ENCODE peak calls at places on chromosomes 7 and 10, in four cellular contexts. U is GM23338, J is fibroblast of villous mesenchyme, A is fibroblast of mammary gland. E is an unnamed sample.

GRCh38 chr10:11249134-11249533 is 231.5 kb downstream of the CELF2 start:
- DNase-seq in U (peak), J (no peak), A (no peak), E (no peak)

GRCh38 chr7:5396999-5397656 is 26.5 kb downstream of the TNRC18 start:
- DNase-seq in U (peak), J (peak), A (peak), E (peak)

GRCh38 chr10:126160971-126161630 is 227.2 kb downstream of the ADAM12 start:
- DNase-seq in U (peak), J (peak), A (peak), E (peak)

GRCh38 chr7:131284702-131285419 is 42.8 kb upstream of the MKLN1 start:
- DNase-seq in U (no peak), J (no peak), A (peak), E (peak)

GRCh38 chr10:95069286-95069685 is at the start of gene CYP2C8:
- DNase-seq in U (no peak), J (no peak), A (no peak), E (no peak)

GRCh38 chr10:108147346-108147745 is 982.8 kb upstream of the SORCS1 start:
- DNase-seq in U (no peak), J (no peak), A (no peak), E (peak)

GRCh38 chr7:158894825-158895224 is 38.5 kb downstream of the DYNC2I1 start:
- DNase-seq in U (no peak), J (no peak), A (no peak), E (no peak)

GRCh38 chr7:26101471-26102151 is 50.4 kb upstream of the NFE2L3 start:
- DNase-seq in U (peak), J (no peak), A (no peak), E (no peak)

GRCh38 chr7:44050121-44050914 is 5.8 kb downstream of the DBNL start:
- DNase-seq in U (no peak), J (no peak), A (no peak), E (no peak)

GRCh38 chr10:4790045-4790444 is 36.0 kb upstream of the AKR1E2 start:
- DNase-seq in U (no peak), J (no peak), A (no peak), E (no peak)

GRCh38 chr7:19215421-19215820 is 70.2 kb upstream of the FERD3L start:
- DNase-seq in U (peak), J (peak), A (peak), E (peak)

GRCh38 chr10:17730667-17731066 is 21.3 kb upstream of the TMEM236 start:
- DNase-seq in U (no peak), J (no peak), A (no peak), E (no peak)

GRCh38 chr10:8602821-8603220 is 548.3 kb downstream of the GATA3 start:
- DNase-seq in U (no peak), J (no peak), A (no peak), E (no peak)

GRCh38 chr10:101303087-101303753 is 50.7 kb upstream of the BTRC start:
- DNase-seq in U (no peak), J (no peak), A (no peak), E (no peak)

GRCh38 chr10:120702032-120702431 is 149.1 kb upstream of the WDR11 start:
- DNase-seq in U (no peak), J (no peak), A (no peak), E (no peak)

GRCh38 chr10:114499630-114500190 is 95.4 kb upstream of the AFAP1L2 start:
- DNase-seq in U (no peak), J (no peak), A (no peak), E (no peak)

GRCh38 chr7:114502454-114503254 is 88.0 kb downstream of the FOXP2 start:
- DNase-seq in U (no peak), J (peak), A (peak), E (peak)

GRCh38 chr10:7428673-7429350 is 18.0 kb upstream of the SFMBT2 start:
- DNase-seq in U (no peak), J (no peak), A (no peak), E (no peak)

GRCh38 chr7:24756545-24756988 is 697 bp downstream of the GSDME start:
- DNase-seq in U (no peak), J (no peak), A (no peak), E (no peak)

GRCh38 chr7:30799976-30800661 is 28.9 kb downstream of the MINDY4 start:
- DNase-seq in U (no peak), J (no peak), A (no peak), E (no peak)

GRCh38 chr7:39950473-39951155 is 558 bp downstream of the CDK13 start:
- DNase-seq in U (peak), J (peak), A (no peak), E (peak)

GRCh38 chr7:68409851-68410250 is 1188.4 kb upstream of the AUTS2 start:
- DNase-seq in U (peak), J (no peak), A (no peak), E (no peak)

GRCh38 chr10:25071227-25071626 is 54.8 kb downstream of the THNSL1 start:
- DNase-seq in U (no peak), J (no peak), A (no peak), E (no peak)

GRCh38 chr7:150399861-150400778 is 21.0 kb downstream of the ZNF775 start:
- DNase-seq in U (no peak), J (peak), A (peak), E (no peak)

DNA sequence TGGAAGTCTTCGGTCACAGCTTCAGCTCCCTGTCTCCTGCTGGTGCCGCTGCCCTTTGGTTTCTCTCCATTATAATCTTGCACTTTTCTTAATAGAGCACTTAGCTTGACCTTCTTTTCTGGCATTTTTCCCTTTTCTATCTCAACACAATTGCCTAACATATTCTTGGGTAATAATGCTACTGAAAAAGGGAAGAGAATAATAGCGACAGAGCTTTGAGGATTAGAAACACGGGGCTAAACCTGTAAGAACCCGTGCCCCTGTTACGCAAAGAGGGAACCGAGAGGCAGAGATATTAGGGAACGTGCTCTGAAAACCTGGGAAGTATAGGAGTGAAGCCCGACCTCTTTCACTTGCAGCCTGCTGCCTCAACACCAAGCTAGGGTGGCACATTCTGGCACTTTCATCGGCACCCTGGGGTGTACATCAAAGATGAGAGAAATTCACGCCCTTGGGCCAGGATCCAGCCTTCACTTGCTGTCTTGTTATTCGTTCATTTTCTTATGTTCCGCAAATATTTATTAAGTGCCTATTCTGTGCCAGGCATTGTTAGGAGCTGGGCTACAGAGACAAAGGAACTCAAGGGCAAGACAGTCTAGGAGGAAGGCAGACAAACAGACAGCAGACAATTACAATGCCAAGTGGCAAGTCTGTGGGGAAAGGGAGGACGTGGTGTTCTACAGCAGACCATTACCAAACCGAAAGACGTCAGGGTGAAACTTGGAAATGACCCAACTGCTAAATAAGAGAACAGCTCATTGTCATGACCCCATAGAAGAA is 33.0 kb upstream of the GALNTL5 start:
- DNase-seq in U (no peak), J (peak), A (peak), E (no peak)
- H3K4me3 ChIP-seq in U (no peak), J (no peak), A (no peak), E (no peak)

GRCh38 chr10:118734477-118734876 is 20.3 kb downstream of the CACUL1 start:
- DNase-seq in U (no peak), J (peak), A (no peak), E (peak)
- TF ChIP-seq CTCF in U (peak), J (peak), A (peak), E (peak)

DNA sequence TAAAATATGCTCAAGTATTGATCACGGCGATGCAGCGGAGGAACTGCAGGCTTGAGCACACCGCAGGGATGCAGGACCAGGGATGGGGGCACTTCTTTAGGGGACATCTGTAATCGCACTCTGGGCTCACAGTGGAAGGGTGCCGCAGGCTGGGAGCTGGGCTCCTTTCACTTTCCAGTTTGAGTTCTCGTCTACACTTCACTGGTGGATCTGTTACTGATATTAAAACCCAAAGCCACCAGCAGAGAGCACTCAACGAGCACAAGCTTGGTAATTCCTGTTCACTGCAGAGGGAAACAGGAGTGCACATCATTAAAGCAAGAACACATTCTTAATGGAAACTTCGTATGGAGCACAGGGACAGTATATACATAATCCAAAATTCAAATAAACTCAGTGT is 91.3 kb downstream of the PARD3 start:
- DNase-seq in U (peak), J (peak), A (peak), E (peak)
- H3K4me3 ChIP-seq in U (no peak), J (no peak), A (peak), E (no peak)

GRCh38 chr10:86141896-86142295 is 224.7 kb downstream of the GRID1 start:
- DNase-seq in U (no peak), J (no peak), A (no peak), E (no peak)

GRCh38 chr10:86138551-86139065 is 228.0 kb downstream of the GRID1 start:
- DNase-seq in U (no peak), J (no peak), A (no peak), E (no peak)

GRCh38 chr10:86137561-86137960 is 229.0 kb downstream of the GRID1 start:
- DNase-seq in U (no peak), J (no peak), A (no peak), E (no peak)

GRCh38 chr10:86135191-86135590 is 231.4 kb downstream of the GRID1 start:
- DNase-seq in U (no peak), J (no peak), A (no peak), E (no peak)

GRCh38 chr10:86139066-86139657 is 227.4 kb downstream of the GRID1 start:
- DNase-seq in U (peak), J (no peak), A (no peak), E (no peak)
- TF ChIP-seq CTCF in U (peak), J (no peak), A (no peak), E (no peak)

GRCh38 chr10:1737222-1738061 is at the start of gene ADARB2:
- DNase-seq in U (peak), J (no peak), A (no peak), E (no peak)
- H3K4me3 ChIP-seq in U (peak), J (no peak), A (no peak), E (no peak)

GRCh38 chr10:98031440-98031839 is 1.0 kb upstream of the CRTAC1 start:
- DNase-seq in U (no peak), J (no peak), A (no peak), E (no peak)

GRCh38 chr10:98029149-98030092 is 1.0 kb downstream of the CRTAC1 start:
- DNase-seq in U (peak), J (no peak), A (no peak), E (no peak)

GRCh38 chr10:98030991-98031431 is 590 bp upstream of the CRTAC1 start:
- DNase-seq in U (peak), J (no peak), A (no peak), E (no peak)

GRCh38 chr10:98030093-98030821 is at the start of gene CRTAC1:
- DNase-seq in U (peak), J (peak), A (no peak), E (no peak)

DNA sequence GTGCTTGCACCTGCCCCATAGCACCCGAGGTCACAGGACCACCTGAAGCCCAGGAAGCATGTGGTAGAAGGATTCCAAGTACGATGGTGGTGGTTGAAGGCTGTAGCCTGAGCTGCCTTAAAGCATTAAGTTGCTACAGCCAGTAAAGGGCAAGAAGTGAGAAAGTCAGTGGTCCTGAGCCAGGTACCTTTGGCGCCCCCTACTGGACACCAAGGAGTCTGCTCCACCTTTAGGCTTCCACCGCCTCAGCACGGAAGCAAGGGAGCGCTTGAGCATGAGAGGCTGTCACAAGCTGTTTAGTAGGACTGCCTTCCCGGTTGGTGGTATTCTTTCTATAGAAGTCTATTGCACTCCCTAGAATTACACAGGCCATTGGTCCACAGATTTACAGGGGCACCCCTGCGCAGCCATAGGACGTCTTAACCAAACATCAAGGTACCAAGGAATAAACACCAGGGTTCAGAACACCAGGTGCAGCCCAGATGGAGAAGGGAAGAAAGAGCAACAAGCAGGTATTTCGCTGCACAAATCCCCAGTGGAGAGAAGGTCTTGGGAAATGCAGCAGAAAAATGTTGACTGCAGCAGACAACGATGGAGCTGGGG is 2.2 kb downstream of the CRTAC1 start:
- DNase-seq in U (peak), J (peak), A (peak), E (peak)
- TF ChIP-seq CTCF in U (peak), J (peak), A (peak), E (peak)

GRCh38 chr10:74786126-74786525 is 40.3 kb upstream of the KAT6B start:
- DNase-seq in U (no peak), J (no peak), A (no peak), E (no peak)

GRCh38 chr10:74778436-74779094 is 47.8 kb upstream of the KAT6B start:
- DNase-seq in U (peak), J (no peak), A (no peak), E (no peak)

GRCh38 chr10:74787457-74787856 is 38.9 kb upstream of the KAT6B start:
- DNase-seq in U (no peak), J (no peak), A (no peak), E (no peak)

GRCh38 chr10:74784462-74784861 is 41.9 kb upstream of the KAT6B start:
- DNase-seq in U (no peak), J (no peak), A (no peak), E (no peak)
- H3K4me3 ChIP-seq in U (no peak), J (no peak), A (no peak), E (no peak)

DNA sequence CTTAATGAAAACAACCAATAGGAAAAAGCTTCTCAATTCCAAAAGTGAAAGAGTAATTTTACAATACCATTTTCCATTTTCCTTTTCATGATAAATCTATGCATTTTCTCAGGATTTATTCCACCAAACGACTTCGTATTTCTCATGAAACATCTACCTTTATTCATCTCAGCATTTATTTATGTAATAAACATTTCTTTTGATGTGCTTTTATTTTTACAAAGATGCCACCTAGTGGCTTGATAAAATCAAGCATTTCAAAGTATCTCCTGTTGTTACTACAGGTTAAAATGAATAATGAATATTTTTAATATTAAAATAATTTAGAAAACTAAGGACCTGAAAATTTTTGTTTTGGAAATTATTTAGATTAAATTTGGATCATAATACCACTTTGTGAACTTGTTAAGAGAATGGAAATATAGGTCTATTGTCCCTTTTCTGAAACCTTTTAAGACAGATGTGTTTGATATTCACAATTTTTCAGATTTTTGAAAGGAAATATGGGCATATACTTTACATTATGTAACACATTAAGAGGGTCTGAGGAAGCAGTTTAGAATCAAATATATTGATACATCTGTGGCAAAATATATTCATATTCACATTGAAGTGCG is 2.7 kb upstream of the IQUB start:
- DNase-seq in U (peak), J (peak), A (peak), E (peak)
- TF ChIP-seq CTCF in U (peak), J (peak), A (peak), E (peak)

GRCh38 chr7:70619659-70620058 is 512.3 kb upstream of the GALNT17 start:
- DNase-seq in U (no peak), J (no peak), A (no peak), E (no peak)

GRCh38 chr7:70620333-70621055 is 511.4 kb upstream of the GALNT17 start:
- DNase-seq in U (no peak), J (no peak), A (no peak), E (no peak)

GRCh38 chr7:70616821-70617220 is 515.1 kb upstream of the GALNT17 start:
- DNase-seq in U (no peak), J (no peak), A (no peak), E (no peak)

GRCh38 chr7:70618020-70618551 is 513.9 kb upstream of the GALNT17 start:
- DNase-seq in U (no peak), J (no peak), A (no peak), E (no peak)

DNA sequence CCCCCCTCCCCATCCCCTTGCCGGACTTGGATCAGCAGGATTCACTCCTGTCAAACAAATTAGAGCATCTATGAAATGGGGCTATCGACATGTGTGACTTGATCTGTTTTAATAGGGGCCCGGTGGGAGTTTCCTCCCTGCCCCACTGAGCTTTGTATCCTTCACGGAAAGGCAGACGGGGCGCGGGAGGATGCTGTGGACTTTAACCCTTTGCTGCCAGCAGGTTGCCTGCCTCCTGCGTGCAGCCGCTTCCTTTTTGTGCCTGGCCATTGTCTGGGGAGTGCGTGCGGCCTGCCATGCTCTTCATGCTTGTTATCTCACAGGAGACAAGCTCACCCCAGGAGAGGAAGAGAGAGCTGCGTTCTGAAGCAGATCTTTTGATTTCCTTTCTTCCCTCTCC is 512.8 kb upstream of the GALNT17 start:
- DNase-seq in U (peak), J (no peak), A (no peak), E (no peak)
- H3K4me3 ChIP-seq in U (peak), J (no peak), A (no peak), E (no peak)

E was measured in cardiac fibroblast.